ENCODE peak calls at places on chromosomes 11 and 22, in five cellular contexts. L is PC-9, P is brain microvascular endothelial cell, Y is pancreas, A is lung. R is an unnamed sample. For H3K27me3, the result is how much of the 10 kb centered on the place peaks cover.

GRCh38 chr11:1156506-1157340 is 1.0 kb upstream of the MUC5AC start:
- DNase-seq in L (no peak), P (no peak), Y (no peak), A (no peak), R (peak)

GRCh38 chr22:49021926-49022815 is 805.5 kb downstream of the BRD1 start:
- DNase-seq in L (no peak), P (no peak), Y (peak), A (no peak), R (no peak)

GRCh38 chr22:23233746-23234408 is 53.6 kb downstream of the BCR start:
- DNase-seq in L (no peak), P (peak), Y (no peak), A (no peak), R (no peak)

GRCh38 chr22:48276933-48277867 is 1514.8 kb downstream of the TBC1D22A start:
- DNase-seq in L (no peak), P (no peak), Y (no peak), A (no peak), R (peak)

GRCh38 chr11:32391965-32392553 is 43.3 kb downstream of the WT1 start:
- DNase-seq in L (no peak), P (peak), Y (peak), A (no peak), R (no peak)

GRCh38 chr22:23110190-23110921 is 31.4 kb downstream of the RSPH14 start:
- DNase-seq in L (no peak), P (no peak), Y (no peak), A (no peak), R (no peak)

GRCh38 chr11:12846766-12847615 is 162.1 kb upstream of the RASSF10 start:
- DNase-seq in L (no peak), P (no peak), Y (no peak), A (no peak), R (no peak)

GRCh38 chr11:18692941-18693760 is 5.4 kb upstream of the TMEM86A start:
- DNase-seq in L (no peak), P (no peak), Y (no peak), A (no peak), R (no peak)

GRCh38 chr22:25909988-25910387 is 168.0 kb downstream of the MYO18B start:
- DNase-seq in L (no peak), P (no peak), Y (no peak), A (no peak), R (no peak)

GRCh38 chr22:25908212-25908611 is 166.2 kb downstream of the MYO18B start:
- DNase-seq in L (no peak), P (no peak), Y (no peak), A (no peak), R (no peak)

GRCh38 chr22:25908755-25909154 is 166.8 kb downstream of the MYO18B start:
- DNase-seq in L (no peak), P (no peak), Y (no peak), A (no peak), R (no peak)

GRCh38 chr22:25911243-25911972 is 169.4 kb downstream of the MYO18B start:
- DNase-seq in L (no peak), P (no peak), Y (no peak), A (no peak), R (no peak)
- H3K27me3 ChIP-seq in L (half or more), P (under half), Y (under half), A (under half), R (under half)

GRCh38 chr11:63490551-63491239 is at the start of gene PLAAT5:
- DNase-seq in L (no peak), P (peak), Y (peak), A (no peak), R (peak)

GRCh38 chr11:63492441-63492840 is 1.5 kb upstream of the PLAAT5 start:
- DNase-seq in L (no peak), P (no peak), Y (no peak), A (no peak), R (no peak)

GRCh38 chr11:63491240-63491587 is 247 bp upstream of the PLAAT5 start:
- DNase-seq in L (no peak), P (no peak), Y (no peak), A (no peak), R (no peak)

GRCh38 chr11:63493127-63493526 is 2.2 kb upstream of the PLAAT5 start:
- DNase-seq in L (no peak), P (no peak), Y (no peak), A (no peak), R (no peak)

DNA sequence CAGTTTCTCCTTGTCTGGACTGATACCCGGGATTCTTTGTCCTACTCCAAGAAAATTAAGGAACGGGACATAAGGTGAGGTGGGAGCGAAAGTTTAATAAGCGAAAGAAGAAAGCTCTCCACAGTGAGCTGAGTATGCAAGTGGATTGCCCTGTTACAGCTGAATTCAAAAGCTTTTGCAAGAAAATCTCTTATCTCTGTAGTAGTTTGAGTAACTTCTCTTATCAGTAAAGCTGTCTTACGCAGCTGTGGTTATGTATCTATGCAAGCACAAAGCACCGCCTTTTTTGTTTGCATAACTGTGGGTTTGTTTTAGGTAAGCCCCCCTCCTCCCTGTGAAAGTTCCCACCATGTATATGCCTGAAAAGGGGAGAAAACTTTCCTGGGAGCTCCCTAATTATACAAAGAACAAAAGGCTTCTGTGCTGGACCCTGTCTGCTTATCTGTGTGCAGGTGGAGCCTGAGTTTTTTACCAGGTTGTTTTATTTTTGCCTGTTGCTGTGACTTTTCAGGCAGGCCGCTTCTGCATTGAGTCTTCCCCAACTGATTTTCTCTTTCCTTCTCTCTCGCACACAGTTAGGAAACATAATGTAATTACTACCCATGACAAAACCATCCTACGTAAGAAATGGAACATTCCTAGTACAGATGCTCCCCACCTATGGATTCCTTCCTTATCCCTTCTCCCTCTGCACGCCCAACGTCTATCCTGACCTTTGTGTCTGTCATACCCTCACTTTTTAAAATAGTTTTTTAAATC is 826 bp upstream of the PLAAT5 start:
- DNase-seq in L (no peak), P (peak), Y (peak), A (no peak), R (no peak)
- H3K4me3 ChIP-seq in L (no peak), P (peak), Y (no peak), A (no peak), R (no peak)

DNA sequence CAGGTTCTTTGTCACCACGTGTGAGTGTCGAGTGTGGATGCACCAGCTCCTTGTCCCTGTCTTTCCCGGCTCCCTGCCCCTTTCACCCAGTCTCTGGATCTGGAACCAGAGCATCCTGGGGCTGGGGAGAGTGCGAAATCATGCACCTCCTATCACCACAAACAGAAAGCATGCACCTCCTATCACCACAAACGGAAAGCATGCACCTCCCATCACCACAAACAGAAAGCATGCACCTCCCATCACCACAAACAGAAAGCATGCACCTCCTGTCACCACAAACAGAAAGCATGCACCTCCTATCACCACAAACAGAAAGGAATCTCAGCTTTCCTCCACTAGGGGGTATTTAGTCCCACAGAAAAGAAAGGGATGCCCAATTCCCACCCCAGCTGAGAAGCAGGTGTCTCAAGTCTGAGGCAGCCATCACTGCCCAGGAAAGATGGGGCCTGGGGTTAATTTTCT is 5.9 kb upstream of the GLB1L3 start:
- DNase-seq in L (no peak), P (no peak), Y (no peak), A (no peak), R (no peak)
- H3K27me3 ChIP-seq in L (under half), P (under half), Y (under half), A (under half), R (under half)

GRCh38 chr11:64887757-64888405 is 9.5 kb upstream of the EHD1 start:
- DNase-seq in L (no peak), P (peak), Y (peak), A (peak), R (peak)
- H3K4me3 ChIP-seq in L (peak), P (peak), Y (no peak), A (no peak), R (no peak)

DNA sequence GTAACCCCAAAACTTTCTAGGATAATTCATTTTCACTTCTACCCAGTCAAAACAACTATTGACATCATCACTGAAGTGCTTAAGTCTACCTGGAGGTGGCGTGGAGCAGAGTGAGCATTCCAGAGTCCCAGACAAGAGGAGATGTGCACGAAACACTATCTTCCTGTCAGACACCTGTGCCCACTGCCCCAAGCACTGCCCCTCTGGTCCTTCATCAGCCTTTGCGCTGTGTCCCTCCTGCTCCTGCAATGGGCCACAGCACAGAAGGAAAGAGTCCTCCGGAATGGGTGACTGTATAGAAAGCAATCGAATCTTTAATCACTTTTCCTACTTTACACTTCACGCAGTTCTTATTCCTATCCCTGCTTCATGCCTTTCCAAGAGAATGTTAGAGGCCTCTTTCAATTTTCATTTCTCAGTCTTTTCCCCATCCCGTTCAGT is 512 bp upstream of the GRIA4 start:
- DNase-seq in L (no peak), P (peak), Y (no peak), A (no peak), R (peak)
- H3K27me3 ChIP-seq in L (under half), P (under half), Y (under half), A (under half), R (under half)

R was measured in colonic mucosa.